ENCODE peak calls at places on chromosomes 5 and 9, in seven cellular contexts. E is breast epithelium; R is mammary epithelial cell; Q is kidney; B is psoas muscle; V is CD4-positive, alpha-beta T cell; K is prostate gland. W is an unnamed sample.
A peak's percentile ranks its signal among the peaks of the same experiment; 100 is the strongest.

GRCh38 chr5:104513194-104513602 is 950.6 kb upstream of the NUDT12 start:
- DNase-seq in E (no peak), R (peak; percentile 43), Q (no peak), B (no peak), V (no peak), K (no peak), W (no peak)

GRCh38 chr9:17669206-17669605 is 90.3 kb downstream of the SH3GL2 start:
- DNase-seq in E (no peak), R (no peak), Q (no peak), B (no peak), V (no peak), K (no peak), W (no peak)

GRCh38 chr5:88829053-88829452 is 53.9 kb downstream of the MEF2C start:
- DNase-seq in E (no peak), R (no peak), Q (no peak), B (no peak), V (no peak), K (no peak), W (no peak)

GRCh38 chr5:75574791-75575190 is 36.5 kb upstream of the ANKDD1B start:
- DNase-seq in E (no peak), R (no peak), Q (no peak), B (no peak), V (no peak), K (no peak), W (no peak)

GRCh38 chr5:33631786-33632185 is 191.0 kb downstream of the TARS1 start:
- DNase-seq in E (no peak), R (peak; percentile 51), Q (no peak), B (no peak), V (no peak), K (no peak), W (no peak)

GRCh38 chr5:17077447-17078233 is 139.8 kb upstream of the BASP1 start:
- DNase-seq in E (no peak), R (no peak), Q (no peak), B (no peak), V (no peak), K (peak; percentile 23), W (no peak)

GRCh38 chr9:116157436-116158138 is 4.0 kb downstream of the PAPPA start:
- DNase-seq in E (no peak), R (no peak), Q (no peak), B (no peak), V (no peak), K (no peak), W (no peak)

GRCh38 chr5:1331861-1332405 is 13.0 kb downstream of the CLPTM1L start:
- DNase-seq in E (no peak), R (no peak), Q (peak; percentile 38), B (peak; percentile 40), V (no peak), K (no peak), W (no peak)

GRCh38 chr5:8081179-8081578 is 212.2 kb downstream of the MTRR start:
- DNase-seq in E (no peak), R (no peak), Q (no peak), B (no peak), V (no peak), K (no peak), W (no peak)

GRCh38 chr5:97011567-97011966 is 75.7 kb downstream of the LNPEP start:
- DNase-seq in E (no peak), R (no peak), Q (no peak), B (no peak), V (no peak), K (no peak), W (no peak)

GRCh38 chr5:120919017-120919416 is 454.9 kb downstream of the PRR16 start:
- DNase-seq in E (no peak), R (no peak), Q (no peak), B (no peak), V (no peak), K (no peak), W (no peak)

GRCh38 chr5:172637122-172637580 is 3.9 kb upstream of the NEURL1B start:
- DNase-seq in E (peak; percentile 44), R (peak; percentile 81), Q (no peak), B (no peak), V (no peak), K (peak; percentile 84), W (no peak)

GRCh38 chr9:127778280-127779135 is at the start of gene SH2D3C:
- DNase-seq in E (no peak), R (no peak), Q (no peak), B (peak; percentile 75), V (no peak), K (no peak), W (no peak)

GRCh38 chr5:172456076-172456800 is 1.9 kb upstream of the SH3PXD2B start:
- DNase-seq in E (no peak), R (no peak), Q (no peak), B (no peak), V (no peak), K (no peak), W (no peak)

GRCh38 chr5:61912559-61912958 is 393.4 kb upstream of the KIF2A start:
- DNase-seq in E (no peak), R (no peak), Q (no peak), B (no peak), V (no peak), K (no peak), W (no peak)

GRCh38 chr5:37665889-37666288 is 174.0 kb downstream of the GDNF start:
- DNase-seq in E (no peak), R (no peak), Q (peak; percentile 67), B (peak; percentile 91), V (no peak), K (peak; percentile 13), W (no peak)

GRCh38 chr5:176614805-176615478 is 5.0 kb upstream of the GPRIN1 start:
- DNase-seq in E (no peak), R (peak; percentile 60), Q (no peak), B (no peak), V (no peak), K (no peak), W (no peak)

GRCh38 chr9:136742640-136743391 is at the start of gene LCN10:
- DNase-seq in E (no peak), R (no peak), Q (peak; percentile 77), B (no peak), V (no peak), K (no peak), W (no peak)

GRCh38 chr9:132769895-132770774 is 99.9 kb downstream of the GTF3C4 start:
- DNase-seq in E (no peak), R (peak; percentile 31), Q (peak; percentile 89), B (peak; percentile 70), V (peak; percentile 26), K (peak; percentile 56), W (peak; percentile 31)

GRCh38 chr5:133273661-133274596 is 222.1 kb downstream of the HSPA4 start:
- DNase-seq in E (no peak), R (peak; percentile 39), Q (no peak), B (peak; percentile 69), V (no peak), K (no peak), W (no peak)

GRCh38 chr5:168908207-168908606 is 329.0 kb upstream of the PANK3 start:
- DNase-seq in E (no peak), R (peak; percentile 21), Q (no peak), B (no peak), V (no peak), K (no peak), W (no peak)

GRCh38 chr5:113246371-113246870 is 188.4 kb downstream of the TSSK1B start:
- DNase-seq in E (no peak), R (no peak), Q (no peak), B (no peak), V (no peak), K (no peak), W (no peak)

GRCh38 chr9:133704711-133705181 is 33.4 kb downstream of the SARDH start:
- DNase-seq in E (no peak), R (no peak), Q (peak; percentile 72), B (peak; percentile 38), V (no peak), K (no peak), W (peak; percentile 4)

DNA sequence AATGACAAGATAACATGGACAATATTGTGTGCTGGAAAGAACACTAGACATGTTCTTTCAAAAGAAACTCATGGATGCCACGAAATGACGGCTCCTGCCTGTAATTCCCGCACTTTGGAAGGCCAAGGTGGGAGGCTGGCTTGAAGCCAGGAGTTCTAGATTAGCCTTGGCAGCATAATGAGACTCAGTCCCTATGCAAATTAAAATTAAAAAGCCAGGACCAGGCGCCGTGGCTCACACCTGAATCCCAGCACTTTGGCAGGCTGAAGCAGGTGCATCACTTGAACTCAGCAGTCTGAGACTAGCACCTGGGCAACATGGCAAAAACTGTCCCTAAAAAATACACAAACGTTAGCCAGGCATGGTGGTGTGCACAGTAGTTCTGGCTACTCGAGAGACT is 814.2 kb downstream of the BRINP1 start:
- DNase-seq in E (no peak), R (no peak), Q (no peak), B (no peak), V (no peak), K (no peak), W (no peak)
- H3K9me3 ChIP-seq in E (no peaks in the 10 kb centered on the region), R (no peaks in the 10 kb centered on the region), Q (no peaks in the 10 kb centered on the region), B (no peaks in the 10 kb centered on the region), V (no peaks in the 10 kb centered on the region), K (no peaks in the 10 kb centered on the region), W (no peaks in the 10 kb centered on the region)

DNA sequence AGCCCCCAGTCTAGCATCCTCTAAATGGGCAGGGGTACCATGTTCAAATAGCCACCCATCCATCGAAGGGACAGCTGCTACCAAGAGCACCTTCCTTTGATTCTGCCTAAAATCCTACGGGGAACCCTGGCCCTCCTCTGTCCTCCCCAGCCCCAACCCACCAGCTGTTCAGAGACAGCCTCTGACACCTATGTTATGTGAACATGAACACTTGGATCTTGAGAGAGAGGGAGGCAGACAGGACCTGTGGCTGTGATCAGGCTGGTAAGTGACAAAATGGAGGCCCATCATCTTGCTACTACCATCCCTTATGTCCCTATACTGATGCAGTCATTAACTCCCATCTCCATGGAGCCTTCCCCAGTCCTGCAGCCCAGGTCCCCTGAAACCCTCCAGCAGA is 8.2 kb downstream of the SLC23A1 start:
- DNase-seq in E (no peak), R (no peak), Q (no peak), B (no peak), V (no peak), K (no peak), W (no peak)
- H3K9me3 ChIP-seq in E (no peaks in the 10 kb centered on the region), R (no peaks in the 10 kb centered on the region), Q (no peaks in the 10 kb centered on the region), B (no peaks in the 10 kb centered on the region), V (no peaks in the 10 kb centered on the region), K (no peaks in the 10 kb centered on the region), W (no peaks in the 10 kb centered on the region)

DNA sequence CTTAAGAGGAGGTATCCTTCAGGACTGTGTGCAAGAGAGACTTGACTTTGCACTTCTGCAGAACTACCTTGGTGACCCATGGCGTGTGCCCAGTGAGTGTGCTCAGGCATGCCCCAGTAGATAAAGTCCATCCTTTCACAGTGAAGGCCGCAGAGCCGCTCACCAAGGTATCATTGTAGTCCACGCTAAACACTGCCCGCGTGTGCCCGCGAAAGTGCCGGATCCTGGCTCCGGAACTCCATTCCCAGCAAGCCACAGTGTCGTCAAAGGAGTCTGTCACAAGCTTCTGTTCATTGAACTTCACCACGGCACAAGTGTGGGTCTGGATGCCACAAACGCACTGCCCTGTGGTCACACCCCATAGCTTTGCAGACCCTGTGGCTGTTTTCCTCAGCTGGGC is 3.3 kb upstream of the GRM6 start:
- DNase-seq in E (no peak), R (no peak), Q (no peak), B (no peak), V (no peak), K (no peak), W (no peak)
- H3K9me3 ChIP-seq in E (peaks cover 16% of the 10 kb centered on the region), R (peaks cover 25% of the 10 kb centered on the region), Q (no peaks in the 10 kb centered on the region), B (peaks cover 3% of the 10 kb centered on the region), V (no peaks in the 10 kb centered on the region), K (no peaks in the 10 kb centered on the region), W (no peaks in the 10 kb centered on the region)

DNA sequence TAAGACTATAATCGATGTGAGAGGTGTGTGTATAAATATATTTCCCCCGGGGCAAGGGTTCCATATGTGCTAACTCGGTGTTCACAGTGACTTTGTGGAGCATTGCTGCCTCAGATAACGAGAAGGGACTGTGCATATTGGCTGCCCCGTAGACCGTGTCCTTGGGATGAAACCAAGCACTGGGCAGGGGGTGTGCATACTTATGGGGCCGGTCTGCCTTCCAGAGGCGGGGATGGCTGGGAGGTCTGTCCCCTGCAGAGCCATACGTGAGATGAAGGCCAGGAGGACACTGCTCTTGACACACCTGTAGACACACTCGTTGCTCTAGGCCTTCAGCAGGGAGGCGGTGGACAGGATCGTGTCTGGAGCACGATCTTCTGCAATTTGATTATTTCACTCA is 56.0 kb upstream of the ZNF354A start:
- DNase-seq in E (no peak), R (no peak), Q (no peak), B (no peak), V (no peak), K (no peak), W (no peak)
- H3K9me3 ChIP-seq in E (no peaks in the 10 kb centered on the region), R (peaks cover 12% of the 10 kb centered on the region), Q (no peaks in the 10 kb centered on the region), B (no peaks in the 10 kb centered on the region), V (no peaks in the 10 kb centered on the region), K (no peaks in the 10 kb centered on the region), W (no peaks in the 10 kb centered on the region)

W was measured in T-helper 17 cell.